ENCODE peak calls at places on chromosomes 4 and X, in six cellular contexts. U is colonic mucosa, P is IMR-90, C is upper lobe of right lung, S is upper lobe of left lung, X is neural progenitor cell. H is an unnamed sample.

GRCh38 chr4:147492301-147492700 is 11.4 kb downstream of the EDNRA start:
- DNase-seq in S (no peak), P (peak; percentile 33), X (no peak), C (no peak), U (no peak), H (no peak)

GRCh38 chr4:176030391-176030790 is 35.2 kb upstream of the WDR17 start:
- DNase-seq in U (no peak), S (no peak), P (no peak), C (no peak), X (no peak), H (no peak)

GRCh38 chrX:153818571-153819397 is 11.6 kb downstream of the PDZD4 start:
- DNase-seq in U (no peak), C (no peak), X (peak; percentile 85), P (no peak), S (peak; percentile 92), H (no peak)

GRCh38 chr4:59945277-59945676 is 1254.8 kb upstream of the ADGRL3 start:
- DNase-seq in S (no peak), P (no peak), U (no peak), X (no peak), C (no peak), H (no peak)

GRCh38 chr4:186149872-186150271 is 41.5 kb upstream of the CYP4V2 start:
- DNase-seq in U (peak; percentile 49), S (no peak), P (no peak), C (no peak), X (peak; percentile 65), H (no peak)

GRCh38 chrX:68761086-68761485 is 67.7 kb upstream of the EFNB1 start:
- DNase-seq in U (no peak), C (no peak), X (no peak), S (no peak), P (no peak), H (no peak)

GRCh38 chrX:10393899-10394298 is 226.5 kb downstream of the MID1 start:
- DNase-seq in P (peak; percentile 10), X (no peak), S (no peak), C (no peak), U (no peak), H (no peak)

GRCh38 chr4:137749466-137749865 is 217.2 kb upstream of the PCDH18 start:
- DNase-seq in C (no peak), P (peak; percentile 58), S (no peak), U (no peak), X (no peak), H (no peak)

GRCh38 chrX:71619193-71619592 is 882 bp upstream of the CXCR3 start:
- DNase-seq in S (no peak), X (no peak), P (no peak), U (no peak), C (no peak), H (no peak)

GRCh38 chrX:651922-652775 is 21.6 kb downstream of the SHOX start:
- DNase-seq in X (peak; percentile 1), C (peak; percentile 39), P (no peak), U (no peak), S (no peak), H (no peak)

GRCh38 chr4:176198316-176198903 is 3.0 kb upstream of the SPATA4 start:
- DNase-seq in S (no peak), U (no peak), C (no peak), P (no peak), X (peak; percentile 15), H (no peak)

GRCh38 chrX:100768679-100769338 is 36.9 kb upstream of the SYTL4 start:
- DNase-seq in X (peak; percentile 80), S (no peak), P (peak; percentile 62), U (peak; percentile 95), C (peak; percentile 72), H (peak; percentile 16)

GRCh38 chr4:143254479-143255216 is 69.9 kb downstream of the USP38 start:
- DNase-seq in X (peak; percentile 13), U (no peak), S (no peak), C (no peak), P (no peak), H (no peak)

GRCh38 chrX:139967300-139967699 is 2.0 kb upstream of the CXorf66 start:
- DNase-seq in X (peak; percentile 2), S (no peak), P (no peak), C (no peak), U (peak; percentile 22), H (no peak)

GRCh38 chr4:9608300-9608699 is 164.1 kb downstream of the DEFB131A start:
- DNase-seq in P (no peak), C (no peak), S (no peak), X (no peak), U (no peak), H (no peak)

GRCh38 chr4:47598320-47598719 is 113.2 kb downstream of the ATP10D start:
- DNase-seq in P (no peak), C (no peak), X (no peak), S (no peak), U (no peak), H (no peak)

GRCh38 chr4:78772526-78773084 is 3.5 kb upstream of the BMP2K start:
- DNase-seq in U (no peak), P (no peak), X (no peak), C (no peak), S (no peak), H (no peak)

GRCh38 chrX:2485460-2485753 is 15.4 kb downstream of the DHRSX start:
- DNase-seq in U (no peak), X (no peak), C (no peak), P (peak; percentile 14), S (no peak), H (no peak)

GRCh38 chrX:2485789-2486345 is 14.9 kb downstream of the DHRSX start:
- DNase-seq in C (peak; percentile 4), U (no peak), S (no peak), P (no peak), X (no peak), H (no peak)

GRCh38 chrX:2484232-2484631 is 16.5 kb downstream of the DHRSX start:
- DNase-seq in P (no peak), X (no peak), U (no peak), S (no peak), C (no peak), H (no peak)

GRCh38 chrX:2483398-2483797 is 17.4 kb downstream of the DHRSX start:
- DNase-seq in U (no peak), X (no peak), S (no peak), C (peak; percentile 10), P (no peak), H (no peak)

GRCh38 chrX:2484721-2485459 is 15.9 kb downstream of the DHRSX start:
- DNase-seq in C (no peak), U (no peak), X (peak; percentile 34), P (peak; percentile 54), S (no peak), H (no peak)
- H3K4me3 ChIP-seq in C (no peak overlapping the region), U (no peak overlapping the region), X (no peak overlapping the region), P (peak overlapping the region; percentile 8), S (no peak overlapping the region), H (peak overlapping the region; percentile 22)

GRCh38 chrX:128818690-128819089 is 704.6 kb downstream of the SMARCA1 start:
- DNase-seq in C (no peak), P (no peak), U (no peak), X (no peak), S (no peak), H (no peak)

GRCh38 chrX:128816919-128817318 is 706.4 kb downstream of the SMARCA1 start:
- DNase-seq in C (no peak), U (no peak), S (no peak), P (no peak), X (peak; percentile 67), H (no peak)
- TF ChIP-seq CTCF in C (peak; percentile 26), U (peak; percentile 50), S (no peak), P (peak; percentile 2), X (peak; percentile 61), H (no peak)

GRCh38 chrX:19541931-19542330 is 26.6 kb upstream of the MAP3K15 start:
- DNase-seq in X (no peak), S (peak; percentile 45), U (no peak), C (no peak), P (no peak), H (no peak)

GRCh38 chrX:19541196-19541595 is 25.9 kb upstream of the MAP3K15 start:
- DNase-seq in X (no peak), U (no peak), C (no peak), S (no peak), P (no peak), H (no peak)

GRCh38 chrX:19544693-19545305 is 29.5 kb upstream of the MAP3K15 start:
- DNase-seq in P (peak; percentile 70), X (peak; percentile 55), U (peak; percentile 59), S (no peak), C (no peak), H (peak; percentile 20)

GRCh38 chrX:19543951-19544359 is 28.6 kb upstream of the MAP3K15 start:
- DNase-seq in C (no peak), U (no peak), S (no peak), X (no peak), P (no peak), H (no peak)

DNA sequence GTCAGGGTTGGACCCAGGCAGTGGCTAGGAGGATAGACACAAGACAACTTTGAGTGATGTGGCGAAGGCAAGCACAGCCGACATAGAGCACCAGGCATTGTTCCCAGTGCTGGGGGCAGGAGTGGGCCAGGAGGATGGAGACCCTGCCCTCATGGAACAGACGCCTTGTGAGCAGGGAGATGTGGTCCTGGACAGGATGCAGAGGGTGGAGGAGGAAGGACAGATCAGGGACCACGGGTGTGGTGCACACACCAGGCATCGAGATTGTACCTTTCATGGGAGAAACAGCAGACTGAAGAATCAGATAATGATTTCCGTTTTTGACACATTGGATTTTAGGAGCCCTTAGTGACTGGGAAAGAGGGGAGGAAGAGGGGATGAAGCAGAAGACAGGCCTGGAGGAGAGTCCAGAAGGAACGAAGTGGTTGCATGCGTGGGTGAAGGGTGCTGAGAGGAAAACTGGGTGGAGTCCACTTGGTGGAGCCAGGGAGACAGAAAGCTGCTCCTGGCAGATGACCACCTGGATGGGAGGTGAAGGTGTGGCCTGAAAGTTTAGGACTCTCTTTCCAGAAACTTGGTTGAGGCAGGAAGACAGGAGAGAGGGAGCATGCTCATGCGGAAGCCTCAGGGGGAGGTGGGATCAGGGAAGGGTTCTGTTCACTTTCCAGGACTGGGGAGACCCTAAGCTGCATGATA is 27.9 kb upstream of the MAP3K15 start:
- DNase-seq in X (no peak), P (no peak), S (no peak), U (no peak), C (no peak), H (no peak)
- H3K4me3 ChIP-seq in X (no peak overlapping the region), P (no peak overlapping the region), S (no peak overlapping the region), U (no peak overlapping the region), C (no peak overlapping the region), H (no peak overlapping the region)

GRCh38 chr4:119958983-119959382 is 107.7 kb downstream of the MAD2L1 start:
- DNase-seq in C (no peak), X (no peak), P (no peak), S (no peak), U (no peak), H (no peak)

GRCh38 chr4:119955256-119955655 is 111.4 kb downstream of the MAD2L1 start:
- DNase-seq in U (no peak), X (no peak), P (peak; percentile 10), C (no peak), S (no peak), H (no peak)
- TF ChIP-seq CTCF in U (no peak), X (no peak), P (no peak), C (no peak), S (no peak), H (no peak)

GRCh38 chrX:72624194-72624593 is 51.6 kb upstream of the HDAC8 start:
- DNase-seq in C (no peak), P (no peak), U (no peak), X (no peak), S (no peak), H (no peak)

GRCh38 chrX:72621619-72622485 is 49.2 kb upstream of the HDAC8 start:
- DNase-seq in X (no peak), U (no peak), S (no peak), P (peak; percentile 61), C (no peak), H (no peak)

GRCh38 chrX:72621163-72621562 is 48.5 kb upstream of the HDAC8 start:
- DNase-seq in P (no peak), U (no peak), X (no peak), C (no peak), S (no peak), H (no peak)

GRCh38 chrX:72620550-72621145 is 48.0 kb upstream of the HDAC8 start:
- DNase-seq in U (peak; percentile 55), C (no peak), S (no peak), P (peak; percentile 89), X (no peak), H (peak; percentile 23)
- H3K4me3 ChIP-seq in U (no peak overlapping the region), C (no peak overlapping the region), S (no peak overlapping the region), P (peak overlapping the region; percentile 29), X (no peak overlapping the region), H (no peak overlapping the region)

H was measured in AG09309.